ENCODE peak calls at places on chromosomes 16 and 17, in seven cellular contexts. J is cardiac fibroblast; D is heart left ventricle; F is hypothalamus; B is neural crest cell; R is activated naive CD4-positive, alpha-beta T cell treated with anti-CD3 and anti-CD28 coated beads, Interleukin-2, amount 10 ng/mL, durations not matched to agents 7 days and 5 days; K is A549. L is an unnamed sample.

GRCh38 chr17:1643999-1644492 is 1.5 kb downstream of the SCARF1 start:
- DNase-seq in J (no peak), D (peak), F (no peak), B (no peak), R (no peak), K (no peak), L (no peak)

GRCh38 chr17:10125761-10126553 is 72.4 kb downstream of the GAS7 start:
- DNase-seq in J (peak), D (no peak), F (no peak), B (no peak), R (no peak), K (no peak), L (no peak)

GRCh38 chr17:18974407-18975149 is 22.6 kb downstream of the SLC5A10 start:
- DNase-seq in J (no peak), D (no peak), F (no peak), B (no peak), R (no peak), K (no peak), L (no peak)

GRCh38 chr17:60086822-60087591 is 8.3 kb upstream of the HEATR6 start:
- DNase-seq in J (peak), D (no peak), F (no peak), B (no peak), R (no peak), K (no peak), L (no peak)

GRCh38 chr16:2043980-2044451 is 3.6 kb downstream of the NTHL1 start:
- DNase-seq in J (no peak), D (no peak), F (no peak), B (no peak), R (no peak), K (no peak), L (no peak)

GRCh38 chr16:22300427-22301071 is 3.3 kb downstream of the POLR3E start:
- DNase-seq in J (peak), D (peak), F (peak), B (peak), R (peak), K (peak), L (no peak)

GRCh38 chr17:55926276-55926995 is 175.6 kb downstream of the PCTP start:
- DNase-seq in J (no peak), D (no peak), F (no peak), B (no peak), R (no peak), K (no peak), L (no peak)

GRCh38 chr16:84387021-84387420 is 18.7 kb downstream of the ATP2C2 start:
- DNase-seq in J (no peak), D (no peak), F (no peak), B (no peak), R (no peak), K (no peak), L (no peak)

GRCh38 chr17:29757788-29758187 is 135.1 kb upstream of the CORO6 start:
- DNase-seq in J (no peak), D (no peak), F (no peak), B (no peak), R (peak), K (no peak), L (no peak)

GRCh38 chr17:75400326-75400939 is 5.0 kb downstream of the GRB2 start:
- DNase-seq in J (no peak), D (no peak), F (no peak), B (no peak), R (no peak), K (no peak), L (no peak)